ENCODE peak calls at places on chromosomes 12 and 14, in six cellular contexts. X is activated gamma-delta T cell treated with Interleukin-2 at 50 U/mL for 16 hours; P is heart left ventricle; D is stimulated activated naive CD8-positive, alpha-beta T cell treated with anti-CD3 and anti-CD28 coated beads, Interleukin-15, amount 100 ng/mL, for 72 hours; U is uterus; O is cardiac fibroblast. C is an unnamed sample.
A peak's percentile ranks its signal among the peaks of the same experiment; 100 is the strongest.

GRCh38 chr14:100402631-100403030 is 79.5 kb downstream of the SLC25A47 start:
- DNase-seq in X (no peak), P (no peak), D (no peak), U (no peak), O (no peak), C (no peak)

GRCh38 chr12:19223695-19224094 is 94.2 kb downstream of the PLEKHA5 start:
- DNase-seq in X (no peak), P (no peak), D (no peak), U (no peak), O (peak; percentile 75), C (no peak)

GRCh38 chr14:31893156-31893813 is 183.8 kb upstream of the ARHGAP5 start:
- DNase-seq in X (no peak), P (peak; percentile 25), D (no peak), U (no peak), O (peak; percentile 6), C (no peak)

GRCh38 chr12:4156317-4156716 is 117.2 kb upstream of the CCND2 start:
- DNase-seq in X (no peak), P (no peak), D (no peak), U (no peak), O (no peak), C (no peak)

GRCh38 chr12:56374726-56375597 is 12.3 kb upstream of the APOF start:
- DNase-seq in X (no peak), P (no peak), D (no peak), U (no peak), O (no peak), C (no peak)

GRCh38 chr12:119183942-119184695 is 5.4 kb downstream of the HSPB8 start:
- DNase-seq in X (no peak), P (peak; percentile 32), D (no peak), U (no peak), O (no peak), C (no peak)

GRCh38 chr12:94909609-94910008 is 93.9 kb downstream of the NDUFA12 start:
- DNase-seq in X (no peak), P (no peak), D (no peak), U (no peak), O (no peak), C (no peak)

GRCh38 chr12:2944401-2945047 is 14.7 kb upstream of the TEAD4 start:
- DNase-seq in X (peak; percentile 30), P (no peak), D (peak; percentile 64), U (peak; percentile 57), O (peak; percentile 55), C (peak; percentile 15)

GRCh38 chr14:22852940-22853767 is 16.8 kb downstream of the MMP14 start:
- DNase-seq in X (peak; percentile 93), P (peak; percentile 84), D (peak; percentile 89), U (peak; percentile 94), O (peak; percentile 93), C (peak; percentile 93)

GRCh38 chr12:58310828-58311273 is 369.5 kb downstream of the ATP23 start:
- DNase-seq in X (no peak), P (no peak), D (no peak), U (no peak), O (peak; percentile 95), C (no peak)

GRCh38 chr12:111188436-111188835 is 180.5 kb downstream of the PHETA1 start:
- DNase-seq in X (no peak), P (no peak), D (no peak), U (no peak), O (no peak), C (no peak)

GRCh38 chr12:88947486-88948043 is 367.3 kb upstream of the KITLG start:
- DNase-seq in X (no peak), P (no peak), D (no peak), U (no peak), O (no peak), C (no peak)

GRCh38 chr14:103546651-103547454 is 15.6 kb downstream of the BAG5 start:
- DNase-seq in X (peak; percentile 76), P (peak; percentile 64), D (peak; percentile 75), U (peak; percentile 79), O (peak; percentile 56), C (peak; percentile 81)

GRCh38 chr14:93994919-93995682 is 2.0 kb upstream of the CCDC197 start:
- DNase-seq in X (peak; percentile 20), P (peak; percentile 62), D (peak; percentile 72), U (peak; percentile 66), O (peak; percentile 36), C (no peak)

GRCh38 chr12:111084172-111084571 is 163.8 kb upstream of the MYL2 start:
- DNase-seq in X (no peak), P (no peak), D (no peak), U (no peak), O (no peak), C (no peak)

GRCh38 chr14:100988011-100988410 is 84.5 kb upstream of the RTL1 start:
- DNase-seq in X (no peak), P (no peak), D (no peak), U (no peak), O (no peak), C (no peak)

GRCh38 chr12:95805864-95806669 is 15.5 kb upstream of the NTN4 start:
- DNase-seq in X (no peak), P (no peak), D (no peak), U (no peak), O (peak; percentile 78), C (peak; percentile 37)

GRCh38 chr12:31353730-31354708 is 28.1 kb upstream of the SINHCAF start:
- DNase-seq in X (no peak), P (no peak), D (no peak), U (no peak), O (no peak), C (no peak)

GRCh38 chr14:45201908-45202307 is 51.1 kb downstream of the MIS18BP1 start:
- DNase-seq in X (no peak), P (no peak), D (no peak), U (no peak), O (peak; percentile 30), C (no peak)

GRCh38 chr14:54746019-54746418 is 156.6 kb downstream of the GCH1 start:
- DNase-seq in X (no peak), P (no peak), D (no peak), U (no peak), O (no peak), C (no peak)

GRCh38 chr12:53652366-53652765 is 23.5 kb downstream of the ATP5MC2 start:
- DNase-seq in X (no peak), P (no peak), D (no peak), U (no peak), O (peak; percentile 25), C (no peak)

GRCh38 chr12:6552140-6552551 is 3.7 kb downstream of the IFFO1 start:
- DNase-seq in X (no peak), P (peak; percentile 79), D (no peak), U (peak; percentile 65), O (peak; percentile 42), C (no peak)

GRCh38 chr12:97396989-97397388 is 65.6 kb upstream of the RMST start:
- DNase-seq in X (no peak), P (no peak), D (no peak), U (no peak), O (no peak), C (no peak)

GRCh38 chr12:71558445-71558844 is 105.2 kb downstream of the ZFC3H1 start:
- DNase-seq in X (no peak), P (no peak), D (no peak), U (no peak), O (peak; percentile 7), C (no peak)

GRCh38 chr14:67728258-67728657 is 26.6 kb downstream of the RDH12 start:
- DNase-seq in X (no peak), P (no peak), D (no peak), U (no peak), O (no peak), C (no peak)

GRCh38 chr12:115867854-115868253 is 409.6 kb downstream of the MED13L start:
- DNase-seq in X (no peak), P (no peak), D (no peak), U (no peak), O (no peak), C (no peak)

GRCh38 chr14:77991128-77991772 is 178.9 kb upstream of the NRXN3 start:
- DNase-seq in X (no peak), P (no peak), D (no peak), U (no peak), O (no peak), C (no peak)

GRCh38 chr14:45990252-45990651 is 661.3 kb downstream of the RPL10L start:
- DNase-seq in X (no peak), P (no peak), D (no peak), U (no peak), O (no peak), C (no peak)

GRCh38 chr12:113227169-113227568 is 5.9 kb downstream of the TPCN1 start:
- DNase-seq in X (no peak), P (peak; percentile 63), D (no peak), U (no peak), O (no peak), C (no peak)

GRCh38 chr12:97131220-97131981 is 224.3 kb downstream of the NEDD1 start:
- DNase-seq in X (no peak), P (no peak), D (no peak), U (no peak), O (no peak), C (no peak)

GRCh38 chr12:45310627-45310968 is 94.7 kb downstream of the ANO6 start:
- DNase-seq in X (no peak), P (peak; percentile 37), D (no peak), U (no peak), O (no peak), C (no peak)

GRCh38 chr12:54381136-54381535 is 3.4 kb downstream of the ZNF385A start:
- DNase-seq in X (no peak), P (no peak), D (no peak), U (no peak), O (no peak), C (no peak)

GRCh38 chr12:121033625-121034349 is 5.3 kb downstream of the OASL start:
- DNase-seq in X (peak; percentile 64), P (no peak), D (peak; percentile 80), U (no peak), O (peak; percentile 43), C (peak; percentile 56)

GRCh38 chr12:67853204-67853603 is 136.0 kb upstream of the IFNG-AS1 start:
- DNase-seq in X (no peak), P (no peak), D (no peak), U (no peak), O (peak; percentile 54), C (no peak)

GRCh38 chr14:102341566-102341965 is 21.1 kb downstream of the CINP start:
- DNase-seq in X (no peak), P (no peak), D (no peak), U (no peak), O (no peak), C (no peak)

GRCh38 chr14:92651106-92651792 is 97.2 kb downstream of the LGMN start:
- DNase-seq in X (peak; percentile 86), P (peak; percentile 39), D (peak; percentile 92), U (no peak), O (no peak), C (peak; percentile 84)

GRCh38 chr12:89192419-89192818 is 159.9 kb downstream of the DUSP6 start:
- DNase-seq in X (no peak), P (no peak), D (no peak), U (no peak), O (no peak), C (no peak)

GRCh38 chr14:101734241-101734847 is 27.2 kb upstream of the PPP2R5C start:
- DNase-seq in X (no peak), P (no peak), D (no peak), U (no peak), O (no peak), C (no peak)

C was measured in effector memory CD8-positive, alpha-beta T cell.